ENCODE peak calls at places on chromosomes 6 and 20, in seven cellular contexts. H is effector memory CD4-positive, alpha-beta T cell; B is CD8-positive, alpha-beta T cell; V is ovary; S is hepatocyte; Q is heart left ventricle; I is neuronal stem cell. F is an unnamed sample. For H3K4me1, the result is how much of the 10 kb centered on the place peaks cover.

GRCh38 chr6:10837692-10837996 is 695 bp downstream of the MAK start:
- DNase-seq in H (peak), B (no peak), V (no peak), S (peak), Q (no peak), I (no peak), F (no peak)

GRCh38 chr6:1603708-1604346 is 5.9 kb upstream of the FOXC1 start:
- DNase-seq in H (no peak), B (no peak), V (no peak), S (no peak), Q (no peak), I (no peak), F (no peak)

GRCh38 chr20:55649254-55649653 is 356.1 kb downstream of the CBLN4 start:
- DNase-seq in H (no peak), B (no peak), V (no peak), S (no peak), Q (no peak), I (peak), F (no peak)

GRCh38 chr20:59165389-59165785 is 1.8 kb downstream of the ZNF831 start:
- DNase-seq in H (no peak), B (no peak), V (no peak), S (peak), Q (no peak), I (no peak), F (no peak)

GRCh38 chr20:9409981-9410380 is 104.4 kb upstream of the LAMP5 start:
- DNase-seq in H (no peak), B (no peak), V (no peak), S (no peak), Q (no peak), I (no peak), F (no peak)

GRCh38 chr6:13534536-13534935 is 39.9 kb upstream of the SIRT5 start:
- DNase-seq in H (no peak), B (no peak), V (no peak), S (no peak), Q (no peak), I (no peak), F (no peak)

GRCh38 chr6:106882601-106883518 is 91.7 kb downstream of the CD24 start:
- DNase-seq in H (no peak), B (no peak), V (no peak), S (no peak), Q (no peak), I (no peak), F (no peak)

GRCh38 chr6:5412663-5413062 is 151.3 kb downstream of the FARS2 start:
- DNase-seq in H (no peak), B (no peak), V (no peak), S (no peak), Q (no peak), I (no peak), F (no peak)

GRCh38 chr6:167549187-167549586 is 224.3 kb downstream of the TTLL2 start:
- DNase-seq in H (no peak), B (no peak), V (no peak), S (no peak), Q (no peak), I (no peak), F (no peak)

GRCh38 chr6:96465321-96465903 is 56.2 kb upstream of the UFL1 start:
- DNase-seq in H (no peak), B (no peak), V (no peak), S (no peak), Q (no peak), I (no peak), F (no peak)

GRCh38 chr6:113281014-113281810 is 575.9 kb upstream of the MARCKS start:
- DNase-seq in H (no peak), B (no peak), V (no peak), S (no peak), Q (no peak), I (no peak), F (no peak)

GRCh38 chr6:105137388-105137787 is 42.4 kb downstream of the POPDC3 start:
- DNase-seq in H (no peak), B (no peak), V (peak), S (peak), Q (peak), I (no peak), F (no peak)

GRCh38 chr6:2821554-2821953 is 20.1 kb downstream of the SERPINB1 start:
- DNase-seq in H (no peak), B (no peak), V (no peak), S (no peak), Q (no peak), I (no peak), F (no peak)

GRCh38 chr6:10305740-10306423 is 109.0 kb downstream of the TFAP2A start:
- DNase-seq in H (no peak), B (no peak), V (no peak), S (no peak), Q (no peak), I (no peak), F (no peak)

GRCh38 chr6:169165561-169166300 is 87.9 kb downstream of the THBS2 start:
- DNase-seq in H (no peak), B (no peak), V (no peak), S (no peak), Q (no peak), I (no peak), F (no peak)

GRCh38 chr6:94683409-94683808 is 893.9 kb upstream of the MANEA start:
- DNase-seq in H (no peak), B (no peak), V (no peak), S (no peak), Q (no peak), I (no peak), F (no peak)

GRCh38 chr6:152432758-152433157 is 204.4 kb downstream of the SYNE1 start:
- DNase-seq in H (no peak), B (no peak), V (no peak), S (no peak), Q (no peak), I (no peak), F (no peak)

GRCh38 chr6:42784739-42785498 is 3.1 kb downstream of the BICRAL start:
- DNase-seq in H (no peak), B (no peak), V (no peak), S (no peak), Q (no peak), I (no peak), F (no peak)

GRCh38 chr6:144468709-144469108 is 183.6 kb downstream of the UTRN start:
- DNase-seq in H (no peak), B (no peak), V (no peak), S (no peak), Q (no peak), I (no peak), F (no peak)

GRCh38 chr6:2507016-2507415 is 243.7 kb downstream of the MYLK4 start:
- DNase-seq in H (no peak), B (no peak), V (no peak), S (no peak), Q (no peak), I (no peak), F (no peak)

GRCh38 chr6:456887-457286 is 65.3 kb downstream of the IRF4 start:
- DNase-seq in H (no peak), B (no peak), V (no peak), S (no peak), Q (no peak), I (no peak), F (no peak)

GRCh38 chr6:132357120-132357519 is 44.2 kb downstream of the MOXD1 start:
- DNase-seq in H (no peak), B (no peak), V (no peak), S (no peak), Q (no peak), I (no peak), F (no peak)

GRCh38 chr6:47069156-47069555 is 27.0 kb upstream of the ADGRF1 start:
- DNase-seq in H (no peak), B (no peak), V (no peak), S (no peak), Q (no peak), I (no peak), F (no peak)

GRCh38 chr20:10434467-10434831 is 427 bp upstream of the MKKS start:
- DNase-seq in H (peak), B (peak), V (peak), S (peak), Q (peak), I (peak), F (peak)

GRCh38 chr6:12116978-12117377 is 104.9 kb downstream of the HIVEP1 start:
- DNase-seq in H (no peak), B (no peak), V (no peak), S (no peak), Q (no peak), I (no peak), F (no peak)
- H3K4me1 ChIP-seq in H (under half), B (under half), V (under half), S (under half), Q (under half), I (under half), F (under half)

DNA sequence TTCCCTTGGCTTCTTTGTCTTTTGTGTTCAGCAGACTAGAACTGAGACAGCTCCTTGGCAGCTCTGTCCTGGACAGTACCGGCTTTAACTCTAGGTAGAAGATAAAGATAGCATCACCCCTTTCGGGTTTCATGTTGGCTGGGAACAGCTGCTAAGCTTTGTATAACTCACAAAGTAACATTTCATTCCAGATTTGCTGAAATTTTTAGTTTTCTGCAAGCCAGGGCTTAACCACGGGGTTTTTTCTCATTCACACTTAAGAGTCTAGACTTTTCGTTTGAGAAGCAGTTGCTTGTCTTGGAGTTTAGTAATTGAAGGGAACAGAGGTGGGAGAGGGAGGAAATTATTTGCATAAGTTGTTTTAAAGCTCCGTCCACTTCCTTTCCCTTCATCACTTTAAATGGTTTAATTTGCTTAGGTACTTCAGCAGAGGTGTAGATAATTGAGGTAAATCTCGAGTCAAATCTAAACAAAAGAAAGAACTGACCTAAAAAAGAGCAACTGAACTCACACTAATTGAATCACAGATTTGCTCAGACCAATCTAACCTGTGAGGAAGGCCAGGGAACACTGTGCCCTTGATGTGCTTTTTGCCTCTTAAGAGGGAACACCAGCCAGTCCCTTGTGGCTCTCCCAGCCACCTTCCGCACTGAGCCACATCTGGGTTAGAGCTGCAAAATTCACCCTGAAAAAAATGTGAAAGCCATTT is 48.3 kb downstream of the RREB1 start:
- DNase-seq in H (no peak), B (no peak), V (no peak), S (no peak), Q (no peak), I (no peak), F (no peak)
- H3K27ac ChIP-seq in H (no peak), B (no peak), V (no peak), S (peak), Q (peak), I (no peak), F (peak)

GRCh38 chr6:156280131-156280530 is 497.0 kb upstream of the ARID1B start:
- DNase-seq in H (no peak), B (no peak), V (no peak), S (no peak), Q (no peak), I (no peak), F (no peak)

GRCh38 chr6:156282087-156282486 is 495.1 kb upstream of the ARID1B start:
- DNase-seq in H (no peak), B (no peak), V (no peak), S (no peak), Q (no peak), I (no peak), F (no peak)

GRCh38 chr6:156283091-156283490 is 494.1 kb upstream of the ARID1B start:
- DNase-seq in H (no peak), B (no peak), V (no peak), S (no peak), Q (no peak), I (no peak), F (no peak)

GRCh38 chr6:156279306-156279969 is 497.7 kb upstream of the ARID1B start:
- DNase-seq in H (no peak), B (no peak), V (no peak), S (no peak), Q (no peak), I (no peak), F (no peak)
- H3K4me1 ChIP-seq in H (under half), B (under half), V (under half), S (under half), Q (under half), I (under half), F (under half)

DNA sequence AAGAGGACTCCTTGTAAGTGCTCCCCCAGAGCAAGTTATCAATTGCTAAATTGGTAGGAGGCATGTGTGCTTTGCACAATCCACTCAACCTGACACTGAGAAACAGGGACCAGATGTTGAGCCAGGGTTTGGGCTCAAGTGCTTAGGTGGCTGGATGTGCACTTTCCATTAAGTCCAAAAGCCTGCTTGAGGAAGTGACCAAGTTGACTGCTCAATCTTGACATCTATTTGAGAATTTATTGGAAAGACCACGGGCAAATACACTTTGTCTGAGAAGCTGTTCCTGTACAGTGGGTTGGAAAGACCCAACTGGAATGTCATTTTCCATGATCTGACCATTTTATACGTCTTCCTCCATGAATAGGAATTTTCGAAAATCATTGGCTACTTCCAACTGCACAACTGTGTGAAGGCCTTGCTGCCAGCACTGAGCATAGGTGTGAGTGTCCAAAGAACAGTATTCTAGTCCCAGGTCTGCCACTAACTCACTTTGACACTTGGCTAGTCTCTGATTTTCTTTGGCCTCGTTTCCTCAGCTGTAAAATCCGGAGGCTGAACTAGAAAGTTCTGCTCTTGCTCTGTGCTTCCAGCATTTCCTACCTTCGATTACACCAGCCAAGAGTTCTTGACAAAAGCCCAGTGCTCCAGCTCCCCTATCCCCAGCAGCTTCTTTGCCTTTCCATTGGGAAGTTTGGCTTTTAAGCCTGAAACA is 186.9 kb upstream of the ECI2 start:
- DNase-seq in H (no peak), B (no peak), V (no peak), S (no peak), Q (no peak), I (no peak), F (no peak)
- H3K27ac ChIP-seq in H (no peak), B (no peak), V (no peak), S (peak), Q (no peak), I (no peak), F (peak)

GRCh38 chr20:50916934-50917333 is 14.3 kb downstream of the ADNP start:
- DNase-seq in H (no peak), B (no peak), V (no peak), S (no peak), Q (no peak), I (no peak), F (no peak)
- H3K4me1 ChIP-seq in H (under half), B (half or more), V (under half), S (half or more), Q (half or more), I (under half), F (half or more)

GRCh38 chr20:47725248-47725973 is 59.9 kb downstream of the SULF2 start:
- DNase-seq in H (peak), B (peak), V (peak), S (peak), Q (peak), I (peak), F (peak)

GRCh38 chr20:47726632-47727031 is 58.6 kb downstream of the SULF2 start:
- DNase-seq in H (no peak), B (no peak), V (no peak), S (no peak), Q (no peak), I (no peak), F (no peak)

GRCh38 chr20:47730744-47731143 is 54.5 kb downstream of the SULF2 start:
- DNase-seq in H (no peak), B (no peak), V (no peak), S (no peak), Q (no peak), I (no peak), F (no peak)

GRCh38 chr20:47727170-47727880 is 58.0 kb downstream of the SULF2 start:
- DNase-seq in H (peak), B (peak), V (no peak), S (no peak), Q (peak), I (no peak), F (no peak)

DNA sequence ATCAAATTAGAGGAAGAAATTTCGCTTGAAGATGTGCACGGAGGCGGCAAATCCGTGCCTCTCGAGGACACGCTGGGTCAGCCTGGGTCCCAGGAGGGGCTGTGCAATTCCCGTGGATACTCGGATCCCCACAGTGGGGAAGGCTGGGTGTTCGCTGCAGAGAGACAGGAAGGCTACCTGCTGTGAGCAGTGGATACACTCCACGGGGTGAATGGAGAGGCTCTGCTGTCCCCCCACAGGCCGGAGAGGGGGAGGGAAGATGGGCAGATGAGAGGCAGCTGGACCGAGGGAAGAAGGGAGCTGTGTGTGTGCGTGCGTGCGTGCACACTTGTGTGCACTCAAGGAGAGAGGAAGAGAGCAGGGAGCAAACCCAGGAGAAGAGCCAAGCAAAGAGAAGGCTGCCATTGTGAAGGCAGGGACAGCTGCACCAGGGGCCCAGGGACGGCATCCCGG is 57.3 kb downstream of the SULF2 start:
- DNase-seq in H (no peak), B (no peak), V (no peak), S (no peak), Q (no peak), I (no peak), F (no peak)
- H3K27ac ChIP-seq in H (peak), B (peak), V (no peak), S (no peak), Q (peak), I (no peak), F (no peak)